ENCODE peak calls at places on chromosome 18, in nine cellular contexts. One of them, this sample, is unnamed.
A peak's percentile ranks its signal among the peaks of the same experiment; 100 is the strongest.

GRCh38 chr18:28175930-28176673 is 828 bp downstream of the CDH2 start:
- DNase-seq in sigmoid colon: no peak
- DNase-seq in tibial nerve: no peak
- DNase-seq in transverse colon: no peak
- DNase-seq in upper lobe of left lung: peak; percentile 74
- DNase-seq in stomach: no peak
- DNase-seq in prostate gland: no peak
- DNase-seq in heart left ventricle: no peak
- DNase-seq in A549: peak; percentile 45
- DNase-seq in this sample: no peak

GRCh38 chr18:62788891-62789290 is 73.5 kb downstream of the PHLPP1 start:
- DNase-seq in tibial nerve: no peak
- DNase-seq in sigmoid colon: no peak
- DNase-seq in heart left ventricle: no peak
- DNase-seq in prostate gland: peak; percentile 54
- DNase-seq in stomach: no peak
- DNase-seq in transverse colon: peak; percentile 24
- DNase-seq in upper lobe of left lung: no peak
- DNase-seq in A549: no peak
- DNase-seq in this sample: no peak

GRCh38 chr18:7221424-7222155 is 9.3 kb upstream of the LRRC30 start:
- DNase-seq in prostate gland: peak; percentile 20
- DNase-seq in heart left ventricle: no peak
- DNase-seq in upper lobe of left lung: no peak
- DNase-seq in stomach: no peak
- DNase-seq in sigmoid colon: no peak
- DNase-seq in transverse colon: peak; percentile 9
- DNase-seq in A549: peak; percentile 79
- DNase-seq in tibial nerve: no peak
- DNase-seq in this sample: peak; percentile 64

GRCh38 chr18:46141199-46141598 is 37.0 kb downstream of the HAUS1 start:
- DNase-seq in sigmoid colon: no peak
- DNase-seq in transverse colon: no peak
- DNase-seq in prostate gland: no peak
- DNase-seq in heart left ventricle: no peak
- DNase-seq in A549: no peak
- DNase-seq in stomach: no peak
- DNase-seq in upper lobe of left lung: no peak
- DNase-seq in tibial nerve: no peak
- DNase-seq in this sample: no peak

GRCh38 chr18:22800551-22800951 is 132.6 kb upstream of the RBBP8 start:
- DNase-seq in upper lobe of left lung: peak; percentile 13
- DNase-seq in transverse colon: no peak
- DNase-seq in A549: no peak
- DNase-seq in prostate gland: no peak
- DNase-seq in sigmoid colon: peak; percentile 70
- DNase-seq in tibial nerve: peak; percentile 9
- DNase-seq in heart left ventricle: no peak
- DNase-seq in stomach: no peak
- DNase-seq in this sample: no peak

GRCh38 chr18:4639628-4640310 is 184.7 kb upstream of the DLGAP1 start:
- DNase-seq in prostate gland: no peak
- DNase-seq in stomach: no peak
- DNase-seq in transverse colon: no peak
- DNase-seq in tibial nerve: no peak
- DNase-seq in upper lobe of left lung: no peak
- DNase-seq in heart left ventricle: no peak
- DNase-seq in A549: no peak
- DNase-seq in sigmoid colon: no peak
- DNase-seq in this sample: no peak

GRCh38 chr18:78021196-78021595 is 771.5 kb downstream of the GALR1 start:
- DNase-seq in upper lobe of left lung: no peak
- DNase-seq in sigmoid colon: no peak
- DNase-seq in stomach: no peak
- DNase-seq in heart left ventricle: no peak
- DNase-seq in tibial nerve: no peak
- DNase-seq in prostate gland: no peak
- DNase-seq in A549: no peak
- DNase-seq in transverse colon: no peak
- DNase-seq in this sample: no peak

GRCh38 chr18:78983530-78983929 is 3.9 kb downstream of the SALL3 start:
- DNase-seq in tibial nerve: no peak
- DNase-seq in stomach: no peak
- DNase-seq in upper lobe of left lung: no peak
- DNase-seq in A549: no peak
- DNase-seq in sigmoid colon: no peak
- DNase-seq in prostate gland: no peak
- DNase-seq in heart left ventricle: no peak
- DNase-seq in transverse colon: no peak
- DNase-seq in this sample: no peak

GRCh38 chr18:57910817-57911216 is 107.7 kb upstream of the ATP8B1 start:
- DNase-seq in prostate gland: no peak
- DNase-seq in transverse colon: no peak
- DNase-seq in stomach: no peak
- DNase-seq in A549: no peak
- DNase-seq in tibial nerve: no peak
- DNase-seq in heart left ventricle: no peak
- DNase-seq in upper lobe of left lung: no peak
- DNase-seq in sigmoid colon: no peak
- DNase-seq in this sample: no peak

GRCh38 chr18:54805571-54806334 is 22.5 kb upstream of the RAB27B start:
- DNase-seq in prostate gland: no peak
- DNase-seq in upper lobe of left lung: no peak
- DNase-seq in heart left ventricle: no peak
- DNase-seq in transverse colon: no peak
- DNase-seq in A549: peak; percentile 26
- DNase-seq in sigmoid colon: no peak
- DNase-seq in stomach: no peak
- DNase-seq in tibial nerve: no peak
- DNase-seq in this sample: no peak

GRCh38 chr18:74942319-74942910 is 266.5 kb downstream of the PTGR3 start:
- DNase-seq in transverse colon: no peak
- DNase-seq in sigmoid colon: no peak
- DNase-seq in upper lobe of left lung: peak; percentile 17
- DNase-seq in heart left ventricle: no peak
- DNase-seq in prostate gland: no peak
- DNase-seq in tibial nerve: no peak
- DNase-seq in stomach: no peak
- DNase-seq in A549: no peak
- DNase-seq in this sample: no peak

GRCh38 chr18:8998481-8999217 is 103.8 kb upstream of the NDUFV2 start:
- DNase-seq in heart left ventricle: no peak
- DNase-seq in stomach: no peak
- DNase-seq in tibial nerve: no peak
- DNase-seq in A549: no peak
- DNase-seq in upper lobe of left lung: no peak
- DNase-seq in prostate gland: no peak
- DNase-seq in sigmoid colon: no peak
- DNase-seq in transverse colon: no peak
- DNase-seq in this sample: no peak

GRCh38 chr18:55419939-55420664 is 167.9 kb downstream of the TCF4 start:
- DNase-seq in heart left ventricle: no peak
- DNase-seq in transverse colon: no peak
- DNase-seq in A549: no peak
- DNase-seq in tibial nerve: no peak
- DNase-seq in stomach: no peak
- DNase-seq in prostate gland: no peak
- DNase-seq in sigmoid colon: no peak
- DNase-seq in upper lobe of left lung: no peak
- DNase-seq in this sample: no peak

GRCh38 chr18:79988925-79989361 is 580 bp upstream of the TXNL4A start:
- DNase-seq in tibial nerve: peak; percentile 17
- DNase-seq in prostate gland: peak; percentile 31
- DNase-seq in heart left ventricle: no peak
- DNase-seq in upper lobe of left lung: no peak
- DNase-seq in stomach: peak; percentile 40
- DNase-seq in transverse colon: peak; percentile 42
- DNase-seq in sigmoid colon: peak; percentile 77
- DNase-seq in A549: peak; percentile 36
- DNase-seq in this sample: peak; percentile 51

GRCh38 chr18:63832470-63832869 is 55.0 kb upstream of the SERPINB2 start:
- DNase-seq in stomach: no peak
- DNase-seq in sigmoid colon: no peak
- DNase-seq in prostate gland: no peak
- DNase-seq in upper lobe of left lung: no peak
- DNase-seq in tibial nerve: no peak
- DNase-seq in heart left ventricle: no peak
- DNase-seq in A549: no peak
- DNase-seq in transverse colon: no peak
- DNase-seq in this sample: no peak

GRCh38 chr18:66735933-66736332 is 132.0 kb upstream of the CDH19 start:
- DNase-seq in tibial nerve: no peak
- DNase-seq in upper lobe of left lung: no peak
- DNase-seq in transverse colon: no peak
- DNase-seq in A549: no peak
- DNase-seq in heart left ventricle: no peak
- DNase-seq in prostate gland: no peak
- DNase-seq in stomach: no peak
- DNase-seq in sigmoid colon: no peak
- DNase-seq in this sample: no peak

GRCh38 chr18:41391616-41392610 is 563.1 kb upstream of the PIK3C3 start:
- DNase-seq in tibial nerve: no peak
- DNase-seq in stomach: peak; percentile 54
- DNase-seq in A549: peak; percentile 48
- DNase-seq in transverse colon: peak; percentile 16
- DNase-seq in heart left ventricle: peak; percentile 67
- DNase-seq in upper lobe of left lung: peak; percentile 84
- DNase-seq in sigmoid colon: no peak
- DNase-seq in prostate gland: peak; percentile 33
- DNase-seq in this sample: peak; percentile 28

GRCh38 chr18:21912339-21913239 is 172.0 kb downstream of the MIB1 start:
- DNase-seq in A549: no peak
- DNase-seq in heart left ventricle: no peak
- DNase-seq in stomach: no peak
- DNase-seq in prostate gland: no peak
- DNase-seq in tibial nerve: no peak
- DNase-seq in sigmoid colon: no peak
- DNase-seq in upper lobe of left lung: no peak
- DNase-seq in transverse colon: no peak
- DNase-seq in this sample: no peak

GRCh38 chr18:23629444-23629946 is 33.2 kb downstream of the ANKRD29 start:
- DNase-seq in prostate gland: no peak
- DNase-seq in sigmoid colon: no peak
- DNase-seq in tibial nerve: no peak
- DNase-seq in stomach: peak; percentile 62
- DNase-seq in heart left ventricle: no peak
- DNase-seq in upper lobe of left lung: peak; percentile 48
- DNase-seq in transverse colon: peak; percentile 27
- DNase-seq in A549: peak; percentile 95
- DNase-seq in this sample: peak; percentile 17

GRCh38 chr18:25561923-25562322 is 210.0 kb upstream of the ZNF521 start:
- DNase-seq in prostate gland: no peak
- DNase-seq in A549: peak; percentile 2
- DNase-seq in upper lobe of left lung: no peak
- DNase-seq in sigmoid colon: no peak
- DNase-seq in stomach: no peak
- DNase-seq in transverse colon: peak; percentile 10
- DNase-seq in heart left ventricle: no peak
- DNase-seq in tibial nerve: no peak
- DNase-seq in this sample: no peak

GRCh38 chr18:30457156-30457555 is 585.4 kb downstream of the DSC3 start:
- DNase-seq in transverse colon: no peak
- DNase-seq in stomach: no peak
- DNase-seq in A549: no peak
- DNase-seq in tibial nerve: no peak
- DNase-seq in prostate gland: no peak
- DNase-seq in upper lobe of left lung: no peak
- DNase-seq in sigmoid colon: no peak
- DNase-seq in heart left ventricle: no peak
- DNase-seq in this sample: no peak

GRCh38 chr18:57819671-57820460 is 16.8 kb upstream of the ATP8B1 start:
- DNase-seq in A549: peak; percentile 68
- DNase-seq in prostate gland: peak; percentile 49
- DNase-seq in sigmoid colon: no peak
- DNase-seq in heart left ventricle: no peak
- DNase-seq in transverse colon: peak; percentile 82
- DNase-seq in stomach: peak; percentile 83
- DNase-seq in upper lobe of left lung: no peak
- DNase-seq in tibial nerve: peak; percentile 38
- DNase-seq in this sample: peak; percentile 94

GRCh38 chr18:11946756-11947155 is 34.6 kb upstream of the IMPA2 start:
- DNase-seq in upper lobe of left lung: no peak
- DNase-seq in stomach: no peak
- DNase-seq in A549: no peak
- DNase-seq in tibial nerve: no peak
- DNase-seq in sigmoid colon: peak; percentile 78
- DNase-seq in transverse colon: no peak
- DNase-seq in heart left ventricle: no peak
- DNase-seq in prostate gland: no peak
- DNase-seq in this sample: peak; percentile 46
- H3K4me3 ChIP-seq in upper lobe of left lung: peak overlapping the region; percentile 57
- H3K4me3 ChIP-seq in stomach: peak overlapping the region; percentile 41
- H3K4me3 ChIP-seq in A549: peak overlapping the region; percentile 49
- H3K4me3 ChIP-seq in tibial nerve: peak overlapping the region; percentile 4
- H3K4me3 ChIP-seq in sigmoid colon: peak overlapping the region; percentile 43
- H3K4me3 ChIP-seq in transverse colon: peak overlapping the region; percentile 41
- H3K4me3 ChIP-seq in heart left ventricle: peak overlapping the region; percentile 59
- H3K4me3 ChIP-seq in prostate gland: peak overlapping the region; percentile 28
- H3K4me3 ChIP-seq in this sample: no peak overlapping the region

GRCh38 chr18:49630246-49630699 is 68.4 kb downstream of the LIPG start:
- DNase-seq in prostate gland: no peak
- DNase-seq in sigmoid colon: no peak
- DNase-seq in transverse colon: peak; percentile 22
- DNase-seq in heart left ventricle: no peak
- DNase-seq in stomach: peak; percentile 11
- DNase-seq in A549: peak; percentile 6
- DNase-seq in upper lobe of left lung: no peak
- DNase-seq in tibial nerve: no peak
- DNase-seq in this sample: peak; percentile 51
- TF ChIP-seq POLR2A in prostate gland: no peak
- TF ChIP-seq POLR2A in sigmoid colon: no peak
- TF ChIP-seq POLR2A in transverse colon: no peak
- TF ChIP-seq POLR2A in heart left ventricle: no peak
- TF ChIP-seq POLR2A in stomach: no peak
- TF ChIP-seq POLR2A in A549: no peak
- TF ChIP-seq POLR2A in upper lobe of left lung: no peak
- TF ChIP-seq POLR2A in tibial nerve: no peak
- TF ChIP-seq POLR2A in this sample: no peak

DNA sequence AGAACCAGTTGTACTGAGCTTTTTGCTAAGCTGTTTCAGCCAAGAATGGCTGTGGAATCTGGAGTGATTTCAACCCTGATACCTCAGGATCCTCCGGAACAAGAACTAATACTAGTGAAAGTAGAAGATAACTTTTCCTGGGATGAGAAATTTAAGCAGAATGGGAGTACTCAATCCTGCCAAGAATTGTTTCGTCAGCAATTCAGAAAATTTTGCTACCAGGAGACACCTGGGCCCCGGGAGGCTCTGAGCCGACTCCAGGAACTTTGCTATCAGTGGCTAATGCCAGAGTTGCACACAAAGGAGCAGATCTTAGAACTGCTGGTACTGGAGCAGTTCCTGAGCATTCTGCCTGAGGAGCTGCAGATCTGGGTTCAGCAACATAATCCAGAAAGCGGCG is 1.6 kb downstream of the ZNF397 start:
- DNase-seq in A549: no peak
- DNase-seq in transverse colon: no peak
- DNase-seq in heart left ventricle: no peak
- DNase-seq in tibial nerve: no peak
- DNase-seq in sigmoid colon: no peak
- DNase-seq in upper lobe of left lung: no peak
- DNase-seq in prostate gland: no peak
- DNase-seq in stomach: no peak
- DNase-seq in this sample: no peak
- H3K9me3 ChIP-seq in A549: peaks cover 60% of the 10 kb centered on the region
- H3K9me3 ChIP-seq in transverse colon: no peaks in the 10 kb centered on the region
- H3K9me3 ChIP-seq in heart left ventricle: no peaks in the 10 kb centered on the region
- H3K9me3 ChIP-seq in tibial nerve: peaks cover 3% of the 10 kb centered on the region
- H3K9me3 ChIP-seq in sigmoid colon: no peaks in the 10 kb centered on the region
- H3K9me3 ChIP-seq in upper lobe of left lung: peaks cover 4% of the 10 kb centered on the region
- H3K9me3 ChIP-seq in prostate gland: no peaks in the 10 kb centered on the region
- H3K9me3 ChIP-seq in stomach: no peaks in the 10 kb centered on the region
- H3K9me3 ChIP-seq in this sample: no peaks in the 10 kb centered on the region

GRCh38 chr18:58980991-58981390 is 116.3 kb downstream of the ZNF532 start:
- DNase-seq in heart left ventricle: no peak
- DNase-seq in stomach: no peak
- DNase-seq in upper lobe of left lung: no peak
- DNase-seq in sigmoid colon: no peak
- DNase-seq in A549: no peak
- DNase-seq in tibial nerve: no peak
- DNase-seq in prostate gland: no peak
- DNase-seq in transverse colon: no peak
- DNase-seq in this sample: no peak
- H3K4me3 ChIP-seq in heart left ventricle: no peak overlapping the region
- H3K4me3 ChIP-seq in stomach: no peak overlapping the region
- H3K4me3 ChIP-seq in upper lobe of left lung: no peak overlapping the region
- H3K4me3 ChIP-seq in sigmoid colon: no peak overlapping the region
- H3K4me3 ChIP-seq in A549: no peak overlapping the region
- H3K4me3 ChIP-seq in tibial nerve: no peak overlapping the region
- H3K4me3 ChIP-seq in prostate gland: no peak overlapping the region
- H3K4me3 ChIP-seq in transverse colon: no peak overlapping the region
- H3K4me3 ChIP-seq in this sample: no peak overlapping the region